ENCODE peak calls at places on chromosomes 5 and 9, in eight cellular contexts. U is ureter; V is activated naive CD4-positive, alpha-beta T cell treated with Interleukin-2 at 50 U/mL for 16 hours; E is stimulated activated naive CD4-positive, alpha-beta T cell; F is B cell; M is HFF-Myc; A is HCT116; N is HL-60. J is an unnamed sample.

GRCh38 chr5:139711067-139711851 is 63.1 kb downstream of the CXXC5 start:
- DNase-seq in M (no peak), V (peak), U (no peak), F (peak), A (no peak), N (no peak), E (peak), J (peak)

GRCh38 chr9:98356953-98357352 is 101.5 kb upstream of the TBC1D2 start:
- DNase-seq in E (no peak), V (no peak), M (no peak), F (no peak), U (no peak), N (no peak), A (no peak), J (no peak)

GRCh38 chr9:16729656-16730055 is 140.8 kb downstream of the BNC2 start:
- DNase-seq in E (no peak), A (no peak), V (no peak), M (no peak), N (no peak), F (no peak), U (no peak), J (peak)

GRCh38 chr9:8489845-8490244 is 690.3 kb upstream of the DMAC1 start:
- DNase-seq in F (no peak), N (no peak), M (no peak), E (no peak), V (no peak), A (no peak), U (no peak), J (peak)

GRCh38 chr5:93422652-93423332 is 158.2 kb downstream of the NR2F1-AS1 start:
- DNase-seq in U (no peak), A (no peak), V (no peak), N (no peak), E (no peak), F (no peak), M (no peak), J (no peak)

GRCh38 chr5:13731229-13731628 is 213.3 kb downstream of the DNAH5 start:
- DNase-seq in U (no peak), M (no peak), V (no peak), N (no peak), E (no peak), F (no peak), A (no peak), J (no peak)

GRCh38 chr5:131575660-131576227 is 59.3 kb downstream of the RAPGEF6 start:
- DNase-seq in E (no peak), V (no peak), U (no peak), F (no peak), A (no peak), N (no peak), M (no peak), J (no peak)

GRCh38 chr5:147346006-147346561 is 111.3 kb downstream of the STK32A start:
- DNase-seq in M (no peak), E (no peak), U (no peak), V (no peak), A (no peak), F (no peak), N (no peak), J (peak)

GRCh38 chr9:131661954-131662621 is 77.8 kb downstream of the RAPGEF1 start:
- DNase-seq in N (no peak), V (peak), A (no peak), M (no peak), F (peak), U (no peak), E (peak), J (no peak)

GRCh38 chr9:137387034-137387890 is 35.7 kb downstream of the EXD3 start:
- DNase-seq in U (no peak), A (no peak), M (no peak), E (no peak), V (peak), F (no peak), N (no peak), J (no peak)

GRCh38 chr5:59767753-59768159 is 125.8 kb downstream of the PDE4D start:
- DNase-seq in A (no peak), U (no peak), N (no peak), F (no peak), V (no peak), M (no peak), E (no peak), J (no peak)

GRCh38 chr9:36141288-36141687 is 4.8 kb downstream of the GLIPR2 start:
- DNase-seq in A (no peak), E (no peak), U (no peak), F (no peak), N (no peak), M (no peak), V (no peak), J (no peak)

GRCh38 chr5:1052641-1053390 is 44.2 kb downstream of the NKD2 start:
- DNase-seq in A (no peak), M (no peak), U (no peak), V (no peak), E (no peak), N (no peak), F (no peak), J (no peak)

GRCh38 chr9:134993996-134994720 is 76.4 kb upstream of the FCN1 start:
- DNase-seq in N (no peak), F (no peak), A (no peak), V (no peak), E (no peak), U (no peak), M (no peak), J (no peak)

GRCh38 chr9:6944896-6945295 is 187.1 kb downstream of the KDM4C start:
- DNase-seq in V (no peak), M (no peak), A (no peak), E (no peak), F (no peak), U (no peak), N (no peak), J (no peak)

GRCh38 chr9:129432671-129433154 is 188.2 kb downstream of the C9orf50 start:
- DNase-seq in F (no peak), N (no peak), M (no peak), V (no peak), A (no peak), E (no peak), U (no peak), J (peak)

GRCh38 chr5:151905639-151906038 is 19.0 kb downstream of the GLRA1 start:
- DNase-seq in F (no peak), V (no peak), U (no peak), N (no peak), A (no peak), M (no peak), E (no peak), J (peak)

GRCh38 chr9:111348821-111349271 is 18.8 kb upstream of the OR2K2 start:
- DNase-seq in M (no peak), E (no peak), U (no peak), A (no peak), N (no peak), V (no peak), F (no peak), J (no peak)

GRCh38 chr9:2919347-2919746 is 75.5 kb upstream of the PUM3 start:
- DNase-seq in V (no peak), F (no peak), N (no peak), U (no peak), E (no peak), A (no peak), M (no peak), J (no peak)

GRCh38 chr5:140591747-140592372 is 27.2 kb downstream of the SLC35A4 start:
- DNase-seq in U (no peak), A (no peak), V (no peak), M (no peak), F (no peak), E (no peak), N (no peak), J (no peak)

J was measured in NCI-H526.